ENCODE peak calls at places on chromosomes 16 and 17, in four cellular contexts. O is A549, B is kidney epithelial cell, H is HFFc6. V is an unnamed sample.

GRCh38 chr17:18217412-18218015 is 7.9 kb upstream of the LLGL1 start:
- DNase-seq in O (peak), H (peak), B (no peak), V (no peak)

GRCh38 chr17:31269597-31269996 is 27.4 kb downstream of the OMG start:
- DNase-seq in H (peak), B (peak), O (peak), V (peak)

GRCh38 chr17:29291163-29291752 is 2.7 kb downstream of the NUFIP2 start:
- DNase-seq in H (peak), B (peak), O (peak), V (peak)

GRCh38 chr17:67082110-67082509 is 37.8 kb downstream of the CACNG1 start:
- DNase-seq in O (no peak), B (no peak), H (no peak), V (no peak)

GRCh38 chr17:9408381-9408780 is 167.2 kb downstream of the STX8 start:
- DNase-seq in H (peak), O (no peak), B (peak), V (no peak)

GRCh38 chr17:77729587-77729986 is 228.9 kb upstream of the TNRC6C start:
- DNase-seq in H (no peak), B (no peak), O (no peak), V (no peak)

GRCh38 chr17:82228842-82229685 is at the start of gene SLC16A3:
- DNase-seq in B (no peak), H (peak), O (no peak), V (no peak)

GRCh38 chr16:49084628-49085390 is 196.8 kb downstream of the CBLN1 start:
- DNase-seq in O (no peak), H (no peak), B (no peak), V (no peak)

GRCh38 chr17:37079735-37080134 is 131.0 kb downstream of the AATF start:
- DNase-seq in O (no peak), H (peak), B (no peak), V (peak)

GRCh38 chr17:69874220-69874670 is 200.8 kb upstream of the KCNJ16 start:
- DNase-seq in B (peak), O (no peak), H (peak), V (peak)

GRCh38 chr17:73341350-73342056 is 29.7 kb upstream of the CDC42EP4 start:
- DNase-seq in O (no peak), H (no peak), B (no peak), V (no peak)

GRCh38 chr16:27174798-27175197 is 28.5 kb upstream of the KDM8 start:
- DNase-seq in H (peak), B (peak), O (peak), V (no peak)

GRCh38 chr16:70681382-70682238 is 4.2 kb downstream of the MTSS2 start:
- DNase-seq in H (no peak), O (no peak), B (no peak), V (no peak)

GRCh38 chr17:80891096-80892018 is 100.3 kb upstream of the CHMP6 start:
- DNase-seq in O (peak), H (peak), B (peak), V (peak)

GRCh38 chr17:78325076-78325712 is 34.7 kb downstream of the SOCS3 start:
- DNase-seq in O (no peak), B (no peak), H (peak), V (no peak)

GRCh38 chr17:49843774-49844350 is 4.0 kb downstream of the TAC4 start:
- DNase-seq in B (no peak), H (no peak), O (peak), V (no peak)

GRCh38 chr16:2969545-2970521 is 685 bp downstream of the PAQR4 start:
- DNase-seq in B (no peak), O (peak), H (peak), V (no peak)

GRCh38 chr17:10683853-10684252 is 13.5 kb downstream of the SCO1 start:
- DNase-seq in O (peak), B (no peak), H (peak), V (no peak)
- TF ChIP-seq CTCF in O (peak), B (peak), H (peak), V (peak)

GRCh38 chr17:47841488-47842308 is 625 bp upstream of the SCRN2 start:
- DNase-seq in B (no peak), O (no peak), H (no peak), V (no peak)
- TF ChIP-seq CTCF in B (no peak), O (no peak), H (peak), V (no peak)

GRCh38 chr16:31145398-31145990 is 4.4 kb downstream of the PRSS36 start:
- DNase-seq in B (no peak), O (no peak), H (no peak), V (no peak)

GRCh38 chr16:31141489-31142108 is 6.1 kb upstream of the PRSS8 start:
- DNase-seq in O (no peak), H (peak), B (no peak), V (no peak)

GRCh38 chr16:31142109-31143035 is 6.8 kb upstream of the PRSS8 start:
- DNase-seq in O (peak), H (peak), B (peak), V (peak)

GRCh38 chr16:31143889-31144148 is 6.0 kb downstream of the PRSS36 start:
- DNase-seq in H (no peak), O (no peak), B (no peak), V (no peak)

DNA sequence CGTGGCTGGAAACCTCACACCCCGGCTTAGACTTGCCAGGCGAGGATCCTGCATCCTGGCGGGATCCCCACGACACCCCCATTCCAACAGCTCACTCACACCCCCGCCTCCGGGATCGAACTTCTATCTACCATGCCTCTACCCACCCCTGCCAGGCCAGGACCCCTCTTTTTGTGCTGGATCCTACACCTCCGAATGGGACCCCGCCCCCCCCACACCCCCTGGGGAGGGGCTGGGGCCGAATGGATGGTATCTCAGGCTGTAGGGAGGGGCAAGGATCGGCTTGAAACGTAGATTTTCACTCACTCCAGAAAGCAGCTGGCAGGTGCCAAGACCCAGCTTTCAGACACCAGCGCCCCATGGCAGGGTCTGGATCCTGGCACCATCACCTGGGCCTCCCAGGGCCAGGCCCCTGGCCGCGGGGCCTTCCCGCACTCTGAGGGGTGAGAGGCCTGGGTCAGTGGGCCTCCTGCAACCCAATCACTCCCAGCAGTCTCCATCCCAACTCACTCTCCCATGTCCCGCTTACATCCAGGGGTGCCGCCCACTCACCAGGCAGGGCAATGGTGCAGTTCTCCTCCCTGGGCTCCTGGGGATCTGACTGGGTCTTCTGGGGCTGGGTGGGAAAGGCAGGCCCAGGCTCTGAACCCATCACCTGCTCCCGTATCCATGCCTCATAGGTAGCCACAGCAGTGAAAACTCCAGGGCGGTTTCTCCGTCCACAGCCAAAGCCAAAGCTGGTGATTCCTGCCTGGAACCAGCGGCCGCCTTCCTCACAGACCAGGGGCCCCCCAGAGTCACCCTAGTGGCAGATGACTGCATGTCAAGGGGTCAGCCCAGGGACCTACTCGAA is 6.6 kb downstream of the PRSS36 start:
- DNase-seq in O (no peak), H (no peak), B (no peak), V (no peak)
- TF ChIP-seq CTCF in O (no peak), H (peak), B (no peak), V (no peak)

GRCh38 chr16:69432069-69432468 is 7.7 kb downstream of the CYB5B start:
- DNase-seq in H (no peak), O (no peak), B (no peak), V (no peak)
- TF ChIP-seq CTCF in H (no peak), O (no peak), B (no peak), V (no peak)

DNA sequence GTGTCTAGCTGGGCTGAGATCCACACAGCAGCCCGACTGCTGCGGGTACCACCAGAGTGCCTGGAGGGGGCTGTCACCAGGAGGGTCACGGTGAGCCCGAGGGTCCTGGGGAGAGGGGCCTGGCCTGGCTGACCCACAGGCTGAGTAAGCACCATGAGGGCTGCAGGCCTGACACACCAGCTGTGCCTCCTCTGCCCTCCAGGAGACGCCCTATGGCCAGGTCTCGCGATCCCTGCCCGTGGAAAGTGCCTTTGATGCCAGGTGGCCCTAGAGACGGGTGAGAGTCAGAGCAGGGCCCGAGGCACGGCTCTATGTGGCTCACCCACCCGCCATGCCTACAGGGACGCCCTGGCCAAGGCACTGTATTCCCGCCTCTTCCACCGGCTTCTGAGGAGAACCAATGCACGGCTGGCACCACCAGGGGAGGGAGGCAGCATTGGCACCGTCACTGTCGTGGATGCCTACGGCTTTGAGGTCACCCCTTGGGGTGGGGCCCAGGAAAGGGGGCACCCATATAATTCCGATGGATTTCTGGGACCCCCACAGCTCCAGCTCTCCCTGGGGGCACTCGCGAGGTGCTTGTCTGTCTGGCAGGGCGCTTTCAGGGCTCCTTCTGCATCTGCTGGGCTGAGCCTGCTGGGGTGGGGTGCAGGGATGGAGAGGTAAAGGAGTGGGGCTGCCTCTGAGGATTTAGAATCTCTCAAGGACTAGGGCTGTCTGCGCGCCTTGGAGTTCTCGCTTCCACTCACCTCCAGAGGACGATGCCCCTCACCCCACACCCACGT is 7.1 kb downstream of the MYO15B start:
- DNase-seq in B (no peak), O (no peak), H (no peak), V (no peak)
- TF ChIP-seq CTCF in B (no peak), O (no peak), H (no peak), V (no peak)

GRCh38 chr16:46658925-46659324 is 30.1 kb downstream of the VPS35 start:
- DNase-seq in O (no peak), H (no peak), B (no peak), V (no peak)
- TF ChIP-seq CTCF in O (no peak), H (no peak), B (no peak), V (no peak)

DNA sequence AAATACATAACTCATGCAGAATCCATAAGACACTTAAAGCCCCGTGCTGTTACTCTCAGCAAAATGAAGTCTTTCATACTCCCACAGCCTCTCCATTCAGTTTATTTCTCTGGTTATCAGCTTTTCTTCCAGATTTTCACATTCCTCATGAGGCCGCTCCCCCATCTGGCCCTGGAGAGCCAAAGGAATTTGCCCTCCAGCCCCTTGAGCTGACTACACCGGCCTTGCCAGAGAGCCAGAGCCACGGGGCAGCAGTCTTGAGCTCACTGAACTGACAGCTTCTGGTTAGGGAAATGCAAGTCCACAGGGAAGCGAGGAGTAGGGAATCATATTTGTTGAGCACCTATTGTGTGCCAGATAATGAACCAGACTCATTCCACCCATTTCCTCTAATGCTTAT is 102.4 kb downstream of the ABCC12 start:
- DNase-seq in H (peak), O (no peak), B (peak), V (no peak)
- TF ChIP-seq CTCF in H (no peak), O (no peak), B (no peak), V (no peak)

DNA sequence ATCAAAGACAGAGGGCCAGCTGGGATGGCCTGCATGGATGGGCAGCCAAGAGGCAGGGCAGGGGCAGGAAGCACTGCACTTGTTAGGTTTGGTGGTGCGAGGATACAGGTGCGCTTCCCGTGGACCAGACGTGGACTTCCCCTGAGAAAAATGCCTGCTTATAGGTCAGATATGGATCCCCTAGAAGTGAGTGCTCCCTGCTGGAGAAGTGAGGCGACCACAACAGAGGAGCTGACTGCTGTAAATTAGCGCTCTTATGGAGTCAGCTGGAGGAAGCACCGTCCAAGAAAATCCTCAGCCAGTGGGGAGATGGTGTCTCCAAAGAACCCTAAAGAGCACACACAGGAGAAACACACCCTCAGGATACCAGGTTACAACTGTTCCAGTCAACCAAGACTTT is 27.7 kb upstream of the CCDC182 start:
- DNase-seq in H (no peak), B (no peak), O (no peak), V (no peak)
- TF ChIP-seq CTCF in H (no peak), B (no peak), O (no peak), V (no peak)

GRCh38 chr16:75263291-75263962 is 12.0 kb upstream of the BCAR1 start:
- DNase-seq in B (no peak), H (no peak), O (no peak), V (no peak)

GRCh38 chr16:75260856-75261589 is 9.6 kb upstream of the BCAR1 start:
- DNase-seq in H (no peak), B (no peak), O (no peak), V (no peak)

GRCh38 chr16:75261590-75262078 is 10.2 kb upstream of the BCAR1 start:
- DNase-seq in H (no peak), B (no peak), O (no peak), V (no peak)

GRCh38 chr16:75262800-75263127 is 11.3 kb upstream of the BCAR1 start:
- DNase-seq in B (no peak), H (no peak), O (no peak), V (no peak)

GRCh38 chr16:75262104-75262799 is 10.8 kb upstream of the BCAR1 start:
- DNase-seq in B (no peak), H (no peak), O (no peak), V (no peak)
- TF ChIP-seq CTCF in B (no peak), H (no peak), O (no peak), V (no peak)

GRCh38 chr16:30924797-30925645 is 1.6 kb downstream of the FBXL19 start:
- DNase-seq in H (no peak), B (no peak), O (no peak), V (no peak)

GRCh38 chr16:30924086-30924714 is 828 bp downstream of the FBXL19 start:
- DNase-seq in O (no peak), B (no peak), H (no peak), V (no peak)

GRCh38 chr16:30922420-30922959 is 882 bp upstream of the FBXL19 start:
- DNase-seq in O (peak), H (peak), B (peak), V (peak)

GRCh38 chr16:30922960-30923535 is 324 bp upstream of the FBXL19 start:
- DNase-seq in B (peak), H (peak), O (peak), V (peak)

DNA sequence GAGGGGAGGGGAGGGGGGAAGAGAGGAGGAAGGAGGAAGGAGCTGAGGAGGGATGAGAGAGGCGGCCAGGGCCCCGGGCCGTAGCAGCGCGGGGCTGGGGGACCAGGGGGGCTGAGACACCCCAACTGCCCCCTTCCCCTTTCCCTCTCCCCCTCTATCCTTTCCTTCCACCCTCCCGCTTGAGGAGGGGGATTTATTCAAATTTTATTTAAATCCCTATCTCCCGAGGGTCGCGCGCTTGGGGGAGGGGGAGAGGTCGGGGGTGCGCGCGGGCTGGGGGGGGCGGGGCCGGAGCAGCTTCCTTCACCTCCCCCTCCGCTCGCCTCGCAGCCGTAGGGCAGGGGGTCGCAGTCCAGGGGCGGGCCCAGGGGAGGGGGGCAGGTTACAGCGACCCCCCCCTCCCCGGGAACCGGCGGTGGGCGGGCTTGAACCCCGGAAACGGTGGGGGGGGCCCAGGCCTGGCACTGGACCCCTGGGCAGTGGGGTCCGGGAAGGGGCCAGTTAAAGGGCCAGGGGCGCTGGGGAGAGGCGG is at the start of gene FBXL19:
- DNase-seq in O (no peak), B (no peak), H (no peak), V (no peak)
- TF ChIP-seq CTCF in O (no peak), B (no peak), H (no peak), V (no peak)

V was measured in AG09319.